ENCODE peak calls at places on chromosomes 6 and 20, in seven cellular contexts. One of them, this sample, is unnamed. For H3K4me1, the result is how much of the 10 kb centered on the place peaks cover.

GRCh38 chr20:57483287-57484050 is 41.5 kb downstream of the CTCFL start:
- DNase-seq in body of pancreas: no peak
- DNase-seq in sigmoid colon: no peak
- DNase-seq in aorta: no peak
- DNase-seq in foreskin keratinocyte: no peak
- DNase-seq in H9: no peak
- DNase-seq in thoracic aorta: no peak
- DNase-seq in this sample: peak

GRCh38 chr6:72783667-72784066 is 161.8 kb downstream of the KCNQ5 start:
- DNase-seq in body of pancreas: no peak
- DNase-seq in sigmoid colon: no peak
- DNase-seq in aorta: no peak
- DNase-seq in foreskin keratinocyte: no peak
- DNase-seq in H9: no peak
- DNase-seq in thoracic aorta: no peak
- DNase-seq in this sample: no peak

GRCh38 chr20:51326241-51326819 is 216.2 kb downstream of the NFATC2 start:
- DNase-seq in body of pancreas: peak
- DNase-seq in sigmoid colon: no peak
- DNase-seq in aorta: no peak
- DNase-seq in foreskin keratinocyte: peak
- DNase-seq in H9: peak
- DNase-seq in thoracic aorta: no peak
- DNase-seq in this sample: no peak

GRCh38 chr6:121691126-121691540 is 255.7 kb downstream of the GJA1 start:
- DNase-seq in body of pancreas: no peak
- DNase-seq in sigmoid colon: no peak
- DNase-seq in aorta: no peak
- DNase-seq in foreskin keratinocyte: peak
- DNase-seq in H9: no peak
- DNase-seq in thoracic aorta: no peak
- DNase-seq in this sample: no peak

GRCh38 chr20:36121981-36122930 is 32.3 kb upstream of the EPB41L1 start:
- DNase-seq in body of pancreas: peak
- DNase-seq in sigmoid colon: no peak
- DNase-seq in aorta: no peak
- DNase-seq in foreskin keratinocyte: peak
- DNase-seq in H9: no peak
- DNase-seq in thoracic aorta: no peak
- DNase-seq in this sample: peak

GRCh38 chr6:165662671-165663282 is at the start of gene PDE10A:
- DNase-seq in body of pancreas: no peak
- DNase-seq in sigmoid colon: peak
- DNase-seq in aorta: peak
- DNase-seq in foreskin keratinocyte: peak
- DNase-seq in H9: peak
- DNase-seq in thoracic aorta: no peak
- DNase-seq in this sample: no peak

GRCh38 chr6:160974304-160974771 is 17.2 kb upstream of the MAP3K4 start:
- DNase-seq in body of pancreas: peak
- DNase-seq in sigmoid colon: peak
- DNase-seq in aorta: peak
- DNase-seq in foreskin keratinocyte: peak
- DNase-seq in H9: no peak
- DNase-seq in thoracic aorta: no peak
- DNase-seq in this sample: no peak

GRCh38 chr6:138036955-138037592 is 70.1 kb downstream of the PERP start:
- DNase-seq in body of pancreas: no peak
- DNase-seq in sigmoid colon: no peak
- DNase-seq in aorta: no peak
- DNase-seq in foreskin keratinocyte: peak
- DNase-seq in H9: no peak
- DNase-seq in thoracic aorta: no peak
- DNase-seq in this sample: no peak

GRCh38 chr6:158634695-158635426 is 9.7 kb downstream of the DYNLT1 start:
- DNase-seq in body of pancreas: no peak
- DNase-seq in sigmoid colon: no peak
- DNase-seq in aorta: no peak
- DNase-seq in foreskin keratinocyte: no peak
- DNase-seq in H9: no peak
- DNase-seq in thoracic aorta: no peak
- DNase-seq in this sample: no peak

GRCh38 chr6:87697581-87698552 is 4.2 kb downstream of the AKIRIN2 start:
- DNase-seq in body of pancreas: peak
- DNase-seq in sigmoid colon: no peak
- DNase-seq in aorta: no peak
- DNase-seq in foreskin keratinocyte: peak
- DNase-seq in H9: no peak
- DNase-seq in thoracic aorta: no peak
- DNase-seq in this sample: no peak

GRCh38 chr6:11710968-11711643 is 67.5 kb downstream of the ADTRP start:
- DNase-seq in body of pancreas: no peak
- DNase-seq in sigmoid colon: no peak
- DNase-seq in aorta: no peak
- DNase-seq in foreskin keratinocyte: no peak
- DNase-seq in H9: no peak
- DNase-seq in thoracic aorta: no peak
- DNase-seq in this sample: no peak

DNA sequence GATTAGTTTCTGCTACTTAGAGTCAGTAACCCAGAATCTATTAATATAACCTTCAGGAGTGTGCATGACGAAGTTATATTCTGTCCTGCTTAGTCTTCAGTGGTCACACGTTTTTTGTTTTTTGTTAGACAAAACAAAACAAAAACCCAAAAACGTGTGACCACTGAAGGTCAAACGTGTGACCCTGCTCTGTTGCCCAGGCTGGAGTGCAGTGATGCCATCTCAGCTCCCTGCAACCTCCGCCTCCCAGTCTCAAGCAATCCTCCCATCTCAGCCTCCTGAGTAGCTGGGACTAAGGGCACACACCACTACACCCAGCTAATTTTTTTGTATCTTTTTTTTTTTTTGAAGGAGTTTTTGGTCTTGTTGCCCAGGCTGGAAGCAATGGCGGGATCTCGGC is 142.4 kb downstream of the BCAS1 start:
- DNase-seq in body of pancreas: no peak
- DNase-seq in sigmoid colon: no peak
- DNase-seq in aorta: no peak
- DNase-seq in foreskin keratinocyte: no peak
- DNase-seq in H9: no peak
- DNase-seq in thoracic aorta: no peak
- DNase-seq in this sample: no peak
- H3K4me1 ChIP-seq in body of pancreas: under half
- H3K4me1 ChIP-seq in sigmoid colon: under half
- H3K4me1 ChIP-seq in aorta: under half
- H3K4me1 ChIP-seq in foreskin keratinocyte: under half
- H3K4me1 ChIP-seq in H9: under half
- H3K4me1 ChIP-seq in thoracic aorta: under half
- H3K4me1 ChIP-seq in this sample: under half

DNA sequence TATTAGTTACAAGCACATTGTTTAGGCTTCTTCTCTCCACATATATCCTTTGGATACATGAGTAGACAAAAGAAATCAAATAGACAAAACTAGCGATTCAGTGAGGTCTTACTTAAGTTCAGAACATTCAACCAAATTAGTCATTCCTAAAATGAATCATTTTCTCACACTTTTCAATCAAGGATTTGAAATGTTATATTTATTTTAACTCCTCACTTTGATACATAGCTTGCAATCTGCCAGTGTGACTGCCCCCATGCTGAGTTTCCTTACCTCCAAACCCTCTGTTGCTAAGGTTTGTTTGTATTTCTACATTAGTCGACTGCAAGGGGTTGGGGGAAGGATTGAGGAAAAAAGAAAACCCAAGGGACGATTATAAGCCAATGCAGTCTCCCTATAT is 3.5 kb upstream of the MOXD1 start:
- DNase-seq in body of pancreas: no peak
- DNase-seq in sigmoid colon: no peak
- DNase-seq in aorta: no peak
- DNase-seq in foreskin keratinocyte: no peak
- DNase-seq in H9: no peak
- DNase-seq in thoracic aorta: no peak
- DNase-seq in this sample: no peak
- H3K27ac ChIP-seq in body of pancreas: no peak
- H3K27ac ChIP-seq in sigmoid colon: no peak
- H3K27ac ChIP-seq in aorta: no peak
- H3K27ac ChIP-seq in foreskin keratinocyte: no peak
- H3K27ac ChIP-seq in H9: no peak
- H3K27ac ChIP-seq in thoracic aorta: no peak
- H3K27ac ChIP-seq in this sample: no peak

GRCh38 chr20:23087587-23088275 is 1.6 kb upstream of the CD93 start:
- DNase-seq in body of pancreas: no peak
- DNase-seq in sigmoid colon: no peak
- DNase-seq in aorta: no peak
- DNase-seq in foreskin keratinocyte: no peak
- DNase-seq in H9: no peak
- DNase-seq in thoracic aorta: no peak
- DNase-seq in this sample: no peak
- H3K4me1 ChIP-seq in body of pancreas: under half
- H3K4me1 ChIP-seq in sigmoid colon: under half
- H3K4me1 ChIP-seq in aorta: under half
- H3K4me1 ChIP-seq in foreskin keratinocyte: under half
- H3K4me1 ChIP-seq in H9: under half
- H3K4me1 ChIP-seq in thoracic aorta: half or more
- H3K4me1 ChIP-seq in this sample: under half

DNA sequence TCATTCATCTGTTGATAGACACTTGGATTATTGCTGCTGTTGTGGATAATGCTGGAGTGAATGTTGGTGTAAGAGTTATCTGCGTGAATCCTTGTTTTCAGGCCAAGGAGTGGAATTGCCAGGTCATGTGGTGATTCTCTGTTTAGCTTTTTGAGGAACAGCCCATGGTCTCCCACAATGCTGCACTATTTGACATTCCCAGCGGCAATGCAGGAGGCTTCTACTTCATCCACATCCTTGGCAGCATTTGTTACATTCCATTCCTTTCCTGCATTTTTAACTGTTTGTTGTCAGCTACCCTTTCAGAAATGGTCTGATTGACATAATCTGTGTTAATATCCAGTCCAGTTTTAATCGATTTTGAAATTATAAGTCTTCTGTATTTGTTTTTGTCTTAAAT is 51.7 kb upstream of the CLDN20 start:
- DNase-seq in body of pancreas: no peak
- DNase-seq in sigmoid colon: no peak
- DNase-seq in aorta: no peak
- DNase-seq in foreskin keratinocyte: no peak
- DNase-seq in H9: no peak
- DNase-seq in thoracic aorta: no peak
- DNase-seq in this sample: no peak
- H3K27ac ChIP-seq in body of pancreas: no peak
- H3K27ac ChIP-seq in sigmoid colon: no peak
- H3K27ac ChIP-seq in aorta: no peak
- H3K27ac ChIP-seq in foreskin keratinocyte: no peak
- H3K27ac ChIP-seq in H9: no peak
- H3K27ac ChIP-seq in thoracic aorta: no peak
- H3K27ac ChIP-seq in this sample: no peak

DNA sequence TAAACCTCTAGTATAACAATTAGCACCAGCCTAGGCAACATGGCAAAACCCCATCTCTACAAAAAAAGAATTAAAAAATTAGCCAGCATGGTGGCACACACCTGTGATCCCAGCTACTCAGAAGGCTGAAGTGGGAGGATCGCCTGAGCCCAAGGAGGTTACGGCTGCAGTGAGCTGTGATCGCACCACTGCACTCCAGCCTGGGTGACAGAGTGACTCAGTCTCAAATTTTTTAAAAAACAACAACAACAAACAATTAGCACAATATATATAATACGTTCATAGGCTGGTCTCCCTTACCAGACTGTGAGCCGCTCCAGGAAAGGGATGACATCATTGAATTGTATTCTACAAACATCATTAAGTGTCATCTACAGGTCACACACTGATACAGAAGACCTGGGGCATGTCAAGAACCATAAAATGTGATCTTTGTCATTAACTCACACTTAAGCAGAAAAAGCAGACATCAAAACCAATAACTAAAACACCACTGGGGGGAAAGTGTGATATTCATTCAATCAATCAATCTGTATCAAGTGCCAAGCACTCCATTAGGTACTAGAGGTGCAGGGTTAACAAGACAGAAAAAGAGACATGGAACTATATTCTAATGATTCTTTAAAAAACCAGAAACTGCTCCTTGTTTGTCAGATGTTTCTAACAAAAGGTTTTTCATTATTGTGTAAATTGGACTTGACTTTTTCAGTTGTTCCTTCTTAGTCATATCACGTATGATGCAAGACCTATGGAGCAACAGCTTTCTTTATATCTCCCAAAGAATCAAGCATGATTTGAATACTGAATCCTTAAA is 17.8 kb downstream of the MAP3K5 start:
- DNase-seq in body of pancreas: no peak
- DNase-seq in sigmoid colon: no peak
- DNase-seq in aorta: no peak
- DNase-seq in foreskin keratinocyte: peak
- DNase-seq in H9: no peak
- DNase-seq in thoracic aorta: no peak
- DNase-seq in this sample: no peak
- H3K4me1 ChIP-seq in body of pancreas: half or more
- H3K4me1 ChIP-seq in sigmoid colon: under half
- H3K4me1 ChIP-seq in aorta: under half
- H3K4me1 ChIP-seq in foreskin keratinocyte: under half
- H3K4me1 ChIP-seq in H9: under half
- H3K4me1 ChIP-seq in thoracic aorta: half or more
- H3K4me1 ChIP-seq in this sample: under half

GRCh38 chr6:168326294-168327261 is 7.0 kb upstream of the DACT2 start:
- DNase-seq in body of pancreas: peak
- DNase-seq in sigmoid colon: no peak
- DNase-seq in aorta: no peak
- DNase-seq in foreskin keratinocyte: no peak
- DNase-seq in H9: no peak
- DNase-seq in thoracic aorta: no peak
- DNase-seq in this sample: no peak
- H3K27ac ChIP-seq in body of pancreas: no peak
- H3K27ac ChIP-seq in sigmoid colon: no peak
- H3K27ac ChIP-seq in aorta: no peak
- H3K27ac ChIP-seq in foreskin keratinocyte: no peak
- H3K27ac ChIP-seq in H9: peak
- H3K27ac ChIP-seq in thoracic aorta: no peak
- H3K27ac ChIP-seq in this sample: no peak

DNA sequence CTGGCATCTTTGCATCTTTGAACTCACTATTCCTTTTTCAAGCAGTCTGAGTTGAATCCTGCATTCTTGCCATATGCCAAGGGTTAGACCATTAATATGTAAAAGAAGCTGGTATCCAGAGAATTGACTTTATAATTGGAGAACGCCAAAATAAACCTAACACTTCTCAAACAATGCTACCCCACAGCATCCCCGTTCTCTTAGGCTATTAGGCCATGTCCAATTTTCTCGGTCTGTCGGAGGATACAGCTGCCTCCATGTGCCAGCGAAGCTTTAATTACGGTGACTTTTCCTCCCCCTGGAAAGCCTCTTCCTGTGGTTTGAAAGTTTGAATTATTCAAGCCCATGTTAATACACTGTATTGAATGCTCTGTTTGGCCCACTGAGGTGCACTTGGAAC is 60.6 kb downstream of the HS3ST5 start:
- DNase-seq in body of pancreas: no peak
- DNase-seq in sigmoid colon: no peak
- DNase-seq in aorta: no peak
- DNase-seq in foreskin keratinocyte: no peak
- DNase-seq in H9: no peak
- DNase-seq in thoracic aorta: no peak
- DNase-seq in this sample: no peak
- H3K4me1 ChIP-seq in body of pancreas: under half
- H3K4me1 ChIP-seq in sigmoid colon: under half
- H3K4me1 ChIP-seq in aorta: under half
- H3K4me1 ChIP-seq in foreskin keratinocyte: under half
- H3K4me1 ChIP-seq in H9: under half
- H3K4me1 ChIP-seq in thoracic aorta: under half
- H3K4me1 ChIP-seq in this sample: under half